ENCODE peak calls at places on chromosomes 13 and 19, in six cellular contexts. G, Y, U, A, F and C are unnamed samples.

GRCh38 chr19:32130241-32130753 is 215.1 kb upstream of the ZNF507 start:
- DNase-seq in G (no peak), Y (no peak), U (no peak), A (no peak), F (no peak), C (no peak)

GRCh38 chr19:28542394-28543243 is 670.3 kb downstream of the UQCRFS1 start:
- DNase-seq in G (no peak), Y (no peak), U (no peak), A (no peak), F (no peak), C (no peak)

GRCh38 chr19:40633207-40633606 is 32.0 kb downstream of the LTBP4 start:
- DNase-seq in G (no peak), Y (no peak), U (no peak), A (no peak), F (no peak), C (no peak)

GRCh38 chr19:4972509-4973230 is 3.8 kb downstream of the KDM4B start:
- DNase-seq in G (no peak), Y (no peak), U (peak), A (no peak), F (no peak), C (no peak)

GRCh38 chr19:14450168-14450874 is 17.2 kb downstream of the PKN1 start:
- DNase-seq in G (peak), Y (peak), U (peak), A (peak), F (peak), C (no peak)

GRCh38 chr13:31119966-31120733 is 41.6 kb downstream of the HSPH1 start:
- DNase-seq in G (no peak), Y (no peak), U (no peak), A (no peak), F (no peak), C (peak)

GRCh38 chr19:46717034-46717715 is at the start of gene PRKD2:
- DNase-seq in G (peak), Y (peak), U (peak), A (peak), F (peak), C (peak)

GRCh38 chr13:100987993-100988392 is 313.4 kb upstream of the TMTC4 start:
- DNase-seq in G (no peak), Y (peak), U (peak), A (no peak), F (no peak), C (no peak)

GRCh38 chr19:1206063-1206732 is 620 bp downstream of the STK11 start:
- DNase-seq in G (no peak), Y (no peak), U (no peak), A (no peak), F (no peak), C (no peak)

GRCh38 chr19:57850553-57851017 is 926 bp downstream of the ZNF587 start:
- DNase-seq in G (no peak), Y (no peak), U (peak), A (no peak), F (peak), C (no peak)

GRCh38 chr13:112699318-112699918 is 9.6 kb downstream of the ATP11A start:
- DNase-seq in G (no peak), Y (no peak), U (no peak), A (no peak), F (no peak), C (no peak)

GRCh38 chr13:24654741-24655140 is 25.5 kb upstream of the ATP12A start:
- DNase-seq in G (no peak), Y (no peak), U (no peak), A (no peak), F (no peak), C (no peak)

GRCh38 chr13:110869805-110870706 is 44.8 kb downstream of the ANKRD10 start:
- DNase-seq in G (no peak), Y (peak), U (peak), A (no peak), F (peak), C (no peak)

GRCh38 chr13:83752141-83752540 is 130.1 kb downstream of the SLITRK1 start:
- DNase-seq in G (no peak), Y (peak), U (peak), A (no peak), F (no peak), C (no peak)

GRCh38 chr13:27450921-27451461 is 627 bp upstream of the MTIF3 start:
- DNase-seq in G (peak), Y (peak), U (peak), A (no peak), F (peak), C (peak)

GRCh38 chr13:25862156-25862555 is 189.7 kb downstream of the SHISA2 start:
- DNase-seq in G (no peak), Y (no peak), U (no peak), A (no peak), F (no peak), C (no peak)

GRCh38 chr13:105184221-105184620 is 1351.2 kb downstream of the EFNB2 start:
- DNase-seq in G (no peak), Y (no peak), U (no peak), A (no peak), F (no peak), C (no peak)

GRCh38 chr13:92739306-92739818 is 487.2 kb upstream of the GPC6 start:
- DNase-seq in G (no peak), Y (no peak), U (no peak), A (no peak), F (no peak), C (no peak)

GRCh38 chr19:1533510-1534150 is 9.8 kb downstream of the PLK5 start:
- DNase-seq in G (no peak), Y (no peak), U (no peak), A (no peak), F (no peak), C (no peak)

GRCh38 chr19:7575426-7576040 is 20.1 kb upstream of the CAMSAP3 start:
- DNase-seq in G (no peak), Y (peak), U (peak), A (no peak), F (peak), C (no peak)

GRCh38 chr13:30196025-30196424 is 111.3 kb downstream of the KATNAL1 start:
- DNase-seq in G (no peak), Y (no peak), U (no peak), A (no peak), F (no peak), C (peak)

GRCh38 chr19:1171755-1172352 is 2.2 kb downstream of the SBNO2 start:
- DNase-seq in G (no peak), Y (peak), U (no peak), A (no peak), F (peak), C (peak)

GRCh38 chr13:46679369-46680180 is 117.4 kb downstream of the ESD start:
- DNase-seq in G (peak), Y (no peak), U (no peak), A (no peak), F (no peak), C (no peak)

GRCh38 chr19:38691938-38692457 is 44.5 kb downstream of the ACTN4 start:
- DNase-seq in G (no peak), Y (no peak), U (peak), A (no peak), F (no peak), C (no peak)

GRCh38 chr13:113296842-113297369 is at the start of gene LAMP1:
- DNase-seq in G (peak), Y (peak), U (peak), A (peak), F (peak), C (peak)

GRCh38 chr19:58474291-58474996 is 1.7 kb upstream of the ZNF446 start:
- DNase-seq in G (no peak), Y (no peak), U (no peak), A (no peak), F (no peak), C (no peak)

GRCh38 chr13:30759748-30760147 is 24.4 kb downstream of the ALOX5AP start:
- DNase-seq in G (no peak), Y (no peak), U (no peak), A (no peak), F (no peak), C (no peak)

GRCh38 chr13:46578590-46578975 is 25.6 kb downstream of the LRCH1 start:
- DNase-seq in G (no peak), Y (no peak), U (no peak), A (no peak), F (no peak), C (no peak)

GRCh38 chr13:113145496-113145895 is 13.0 kb upstream of the PROZ start:
- DNase-seq in G (no peak), Y (no peak), U (no peak), A (peak), F (no peak), C (no peak)

GRCh38 chr13:88701551-88701950 is 1030.4 kb downstream of the SLITRK5 start:
- DNase-seq in G (no peak), Y (no peak), U (no peak), A (no peak), F (no peak), C (no peak)

GRCh38 chr19:996051-996838 is 4.0 kb upstream of the GRIN3B start:
- DNase-seq in G (peak), Y (no peak), U (peak), A (peak), F (peak), C (peak)

GRCh38 chr19:33705090-33705847 is 83.5 kb downstream of the CHST8 start:
- DNase-seq in G (no peak), Y (peak), U (no peak), A (no peak), F (no peak), C (no peak)

GRCh38 chr13:19605161-19605955 is 28.1 kb upstream of the MPHOSPH8 start:
- DNase-seq in G (no peak), Y (no peak), U (no peak), A (no peak), F (no peak), C (no peak)

GRCh38 chr13:59666504-59666903 is 497.2 kb downstream of the DIAPH3 start:
- DNase-seq in G (no peak), Y (no peak), U (no peak), A (no peak), F (no peak), C (no peak)

GRCh38 chr13:106277483-106278154 is 257.8 kb downstream of the EFNB2 start:
- DNase-seq in G (no peak), Y (no peak), U (no peak), A (no peak), F (no peak), C (no peak)

GRCh38 chr19:55460670-55461258 is 678 bp downstream of the ISOC2 start:
- DNase-seq in G (no peak), Y (peak), U (peak), A (no peak), F (peak), C (peak)

GRCh38 chr19:10442698-10443097 is 22.4 kb downstream of the PDE4A start:
- DNase-seq in G (no peak), Y (no peak), U (no peak), A (no peak), F (no peak), C (no peak)

GRCh38 chr19:48196933-48197665 is 26.6 kb downstream of the ZSWIM9 start:
- DNase-seq in G (no peak), Y (no peak), U (no peak), A (no peak), F (no peak), C (no peak)